ENCODE peak calls at places on chromosomes 6 and 20, in nine cellular contexts. O is activated CD8-positive, alpha-beta T cell treated with anti-CD3 and anti-CD28 coated beads for 36 hours; V is neural crest cell; M is T-helper 17 cell; E is Kasumi-1; U is uterus; N is prostate gland; Y is IMR-90; C is activated CD4-positive, alpha-beta T cell treated with anti-CD3 and anti-CD28 coated beads, Interleukin-2, amount 50 U/mL, for 1 hour. Q is an unnamed sample.

GRCh38 chr6:57302477-57302876 is 15.0 kb upstream of the PRIM2 start:
- DNase-seq in C (no peak), Y (peak), M (no peak), O (no peak), E (no peak), V (no peak), N (no peak), U (no peak), Q (no peak)

GRCh38 chr20:33276303-33277113 is 6.5 kb upstream of the BPIFB1 start:
- DNase-seq in O (no peak), M (no peak), Y (no peak), N (no peak), U (no peak), E (no peak), C (no peak), V (no peak), Q (no peak)

GRCh38 chr6:42281570-42281969 is 63.9 kb upstream of the MRPS10 start:
- DNase-seq in N (no peak), M (peak), Y (no peak), O (peak), C (peak), E (peak), V (no peak), U (no peak), Q (no peak)

GRCh38 chr20:50133041-50133440 is 20.1 kb upstream of the UBE2V1 start:
- DNase-seq in M (no peak), O (no peak), E (no peak), U (no peak), Y (no peak), C (no peak), N (no peak), V (no peak), Q (no peak)

GRCh38 chr6:136517002-136517401 is 33.2 kb downstream of the MAP7 start:
- DNase-seq in U (no peak), C (no peak), N (no peak), M (no peak), V (no peak), O (no peak), E (no peak), Y (no peak), Q (no peak)

GRCh38 chr20:45416917-45417316 is 976 bp downstream of the PIGT start:
- DNase-seq in E (no peak), U (no peak), C (no peak), N (no peak), Y (no peak), M (no peak), V (no peak), O (peak), Q (no peak)

GRCh38 chr20:11403711-11404110 is 514.0 kb upstream of the BTBD3 start:
- DNase-seq in V (no peak), N (no peak), C (no peak), M (no peak), O (no peak), U (peak), E (no peak), Y (no peak), Q (no peak)

GRCh38 chr6:101558712-101559111 is 165.2 kb downstream of the GRIK2 start:
- DNase-seq in Y (no peak), E (no peak), U (no peak), C (no peak), N (no peak), V (no peak), O (no peak), M (no peak), Q (no peak)

GRCh38 chr20:38165966-38166706 is 1.1 kb upstream of the TGM2 start:
- DNase-seq in M (no peak), V (no peak), U (no peak), Y (peak), E (no peak), C (no peak), O (no peak), N (no peak), Q (no peak)

GRCh38 chr20:57020364-57020763 is 246.1 kb downstream of the BMP7 start:
- DNase-seq in V (no peak), O (no peak), M (no peak), E (no peak), C (no peak), N (no peak), U (no peak), Y (no peak), Q (no peak)